ENCODE peak calls at places on chromosome 1, in six cellular contexts. M, T, U, F, D and P are unnamed samples.

GRCh38 chr1:24673336-24673735 is 30.2 kb downstream of the SRRM1 start:
- DNase-seq in M (no peak), T (peak; percentile 29), U (no peak), F (peak; percentile 40), D (no peak), P (no peak)

GRCh38 chr1:115854005-115854404 is 13.1 kb upstream of the NHLH2 start:
- DNase-seq in M (no peak), T (no peak), U (no peak), F (no peak), D (no peak), P (no peak)

GRCh38 chr1:244218220-244218619 is 167.1 kb downstream of the ZBTB18 start:
- DNase-seq in M (no peak), T (no peak), U (no peak), F (no peak), D (no peak), P (no peak)

GRCh38 chr1:162732566-162733335 is 57.8 kb upstream of the HSD17B7 start:
- DNase-seq in M (peak; percentile 64), T (no peak), U (peak; percentile 66), F (no peak), D (no peak), P (no peak)

GRCh38 chr1:225880636-225881035 is 1.5 kb downstream of the TMEM63A start:
- DNase-seq in M (no peak), T (no peak), U (no peak), F (no peak), D (no peak), P (no peak)

GRCh38 chr1:180536796-180537372 is 21.9 kb upstream of the OVAAL start:
- DNase-seq in M (no peak), T (no peak), U (no peak), F (no peak), D (no peak), P (no peak)

GRCh38 chr1:19845166-19845954 is 30.3 kb upstream of the RNF186 start:
- DNase-seq in M (no peak), T (peak; percentile 62), U (no peak), F (no peak), D (no peak), P (no peak)

GRCh38 chr1:56374026-56374974 is 205.1 kb downstream of the PLPP3 start:
- DNase-seq in M (peak; percentile 50), T (no peak), U (peak; percentile 36), F (no peak), D (no peak), P (no peak)

GRCh38 chr1:25990702-25991395 is 7.0 kb downstream of the PAFAH2 start:
- DNase-seq in M (no peak), T (no peak), U (no peak), F (no peak), D (no peak), P (no peak)

GRCh38 chr1:166017395-166017794 is 149.4 kb downstream of the FAM78B start:
- DNase-seq in M (no peak), T (no peak), U (no peak), F (no peak), D (no peak), P (no peak)

GRCh38 chr1:204340137-204340536 is 19.6 kb downstream of the PLEKHA6 start:
- DNase-seq in M (no peak), T (no peak), U (no peak), F (no peak), D (no peak), P (no peak)

GRCh38 chr1:6246497-6247295 is 2.7 kb downstream of the HES3 start:
- DNase-seq in M (peak; percentile 83), T (peak; percentile 76), U (peak; percentile 76), F (peak; percentile 41), D (no peak), P (peak; percentile 33)

GRCh38 chr1:38608202-38608864 is 251.2 kb downstream of the RRAGC start:
- DNase-seq in M (peak; percentile 36), T (peak; percentile 19), U (no peak), F (no peak), D (no peak), P (no peak)

GRCh38 chr1:147757015-147757990 is 3.1 kb downstream of the GJA5 start:
- DNase-seq in M (no peak), T (no peak), U (no peak), F (no peak), D (peak; percentile 19), P (no peak)

GRCh38 chr1:25006770-25007169 is 76.7 kb upstream of the RUNX3 start:
- DNase-seq in M (no peak), T (peak; percentile 80), U (no peak), F (peak; percentile 54), D (no peak), P (no peak)

GRCh38 chr1:245590726-245591125 is 435.9 kb downstream of the KIF26B start:
- DNase-seq in M (no peak), T (peak; percentile 36), U (no peak), F (no peak), D (no peak), P (no peak)

GRCh38 chr1:233166896-233167295 is 128.6 kb downstream of the PCNX2 start:
- DNase-seq in M (no peak), T (peak; percentile 51), U (no peak), F (no peak), D (no peak), P (no peak)

GRCh38 chr1:231806623-231807470 is 180.3 kb downstream of the DISC1 start:
- DNase-seq in M (peak; percentile 51), T (peak; percentile 54), U (peak; percentile 34), F (peak; percentile 43), D (no peak), P (no peak)

GRCh38 chr1:231807498-231807897 is 180.9 kb downstream of the DISC1 start:
- DNase-seq in M (no peak), T (no peak), U (no peak), F (no peak), D (no peak), P (no peak)

GRCh38 chr1:231800071-231800470 is 173.5 kb downstream of the DISC1 start:
- DNase-seq in M (no peak), T (peak; percentile 47), U (no peak), F (peak; percentile 62), D (no peak), P (no peak)

GRCh38 chr1:231799363-231799986 is 172.9 kb downstream of the DISC1 start:
- DNase-seq in M (no peak), T (peak; percentile 23), U (no peak), F (no peak), D (no peak), P (no peak)

DNA sequence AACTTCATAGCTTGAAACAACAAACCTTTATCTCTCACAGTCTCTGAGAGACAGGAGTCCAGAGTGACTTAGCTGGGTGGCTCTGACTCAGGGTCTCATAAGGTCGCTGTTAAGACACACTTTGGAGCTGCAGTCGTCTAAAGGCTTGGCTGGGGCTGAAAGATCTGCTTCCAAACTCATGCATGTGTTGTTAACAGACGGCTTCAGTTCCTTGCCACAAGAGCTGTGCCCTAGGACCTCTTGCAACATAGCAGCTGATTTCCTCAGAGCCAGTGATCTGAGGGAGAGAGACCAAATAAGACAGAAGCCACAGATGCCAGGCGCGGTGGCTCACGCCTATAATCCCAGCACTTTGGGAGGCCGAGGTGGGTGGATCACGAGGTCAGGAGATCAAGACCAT is 176.8 kb downstream of the DISC1 start:
- DNase-seq in M (no peak), T (peak; percentile 89), U (no peak), F (peak; percentile 41), D (no peak), P (no peak)
- TF ChIP-seq CTCF in M (no peak), T (no peak), U (no peak), F (no peak), D (no peak), P (no peak)

GRCh38 chr1:100322436-100323211 is 29.7 kb upstream of the CDC14A start:
- DNase-seq in M (no peak), T (peak; percentile 54), U (no peak), F (no peak), D (no peak), P (no peak)

GRCh38 chr1:100316622-100317021 is 35.7 kb upstream of the CDC14A start:
- DNase-seq in M (no peak), T (no peak), U (no peak), F (no peak), D (no peak), P (no peak)

GRCh38 chr1:100323428-100324106 is 28.7 kb upstream of the CDC14A start:
- DNase-seq in M (no peak), T (no peak), U (peak; percentile 18), F (no peak), D (no peak), P (no peak)

GRCh38 chr1:100321098-100321493 is 31.2 kb upstream of the CDC14A start:
- DNase-seq in M (no peak), T (no peak), U (no peak), F (no peak), D (no peak), P (no peak)

DNA sequence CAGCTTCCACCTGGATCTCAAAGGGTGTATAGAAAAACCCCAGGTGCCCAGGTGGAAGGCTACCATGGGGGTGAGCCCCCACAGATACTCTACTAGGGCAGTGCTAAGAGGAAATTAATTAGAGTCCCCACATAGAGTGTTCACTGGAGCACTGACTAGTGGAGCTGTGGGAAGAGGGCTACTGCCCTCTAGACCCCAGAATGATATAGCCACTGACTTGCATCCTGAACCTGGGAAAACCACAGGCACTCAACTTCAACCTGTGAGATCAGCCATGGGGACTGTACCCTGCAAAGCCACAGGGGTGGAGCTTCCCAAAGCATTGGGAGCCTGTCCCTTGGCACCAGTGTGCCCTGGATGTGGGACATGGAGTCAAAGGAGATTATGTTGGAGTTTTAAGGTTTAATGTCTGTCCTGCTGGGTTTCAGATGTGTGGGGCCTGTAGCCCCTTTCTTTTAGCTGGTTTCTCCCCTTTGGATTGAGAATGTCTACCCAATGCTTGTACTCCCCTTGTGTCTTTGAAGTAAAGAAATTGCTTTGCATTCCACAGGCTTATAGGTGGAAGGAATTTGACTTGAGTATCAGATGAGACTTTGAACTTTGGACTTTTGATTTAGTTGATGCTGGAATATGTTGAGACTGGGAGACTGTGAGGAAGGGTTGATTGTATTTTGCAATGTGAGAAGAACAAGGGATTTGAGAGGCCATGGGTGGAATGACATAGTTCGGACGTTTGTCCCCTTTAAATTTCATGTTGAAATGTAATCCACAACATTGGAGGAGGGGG is 31.8 kb upstream of the CDC14A start:
- DNase-seq in M (no peak), T (no peak), U (no peak), F (no peak), D (no peak), P (no peak)
- H3K4me3 ChIP-seq in M (no peak overlapping the region), T (no peak overlapping the region), U (no peak overlapping the region), F (no peak overlapping the region), D (no peak overlapping the region), P (no peak overlapping the region)

GRCh38 chr1:81781749-81782148 is 19.0 kb upstream of the ADGRL2 start:
- DNase-seq in M (no peak), T (no peak), U (no peak), F (no peak), D (no peak), P (no peak)
- TF ChIP-seq CTCF in M (no peak), T (no peak), U (no peak), F (peak; percentile 30), D (no peak), P (peak; percentile 7)

GRCh38 chr1:168230709-168231108 is 4.9 kb downstream of the SFT2D2 start:
- DNase-seq in M (no peak), T (no peak), U (no peak), F (no peak), D (peak; percentile 55), P (no peak)

GRCh38 chr1:168235937-168236336 is 10.1 kb downstream of the SFT2D2 start:
- DNase-seq in M (no peak), T (no peak), U (no peak), F (no peak), D (no peak), P (no peak)

GRCh38 chr1:168235548-168235885 is 9.7 kb downstream of the SFT2D2 start:
- DNase-seq in M (no peak), T (peak; percentile 35), U (no peak), F (no peak), D (no peak), P (no peak)

GRCh38 chr1:168236836-168237611 is 11.2 kb downstream of the SFT2D2 start:
- DNase-seq in M (no peak), T (no peak), U (no peak), F (no peak), D (no peak), P (no peak)

GRCh38 chr1:168234846-168235547 is 9.2 kb downstream of the SFT2D2 start:
- DNase-seq in M (no peak), T (peak; percentile 75), U (no peak), F (peak; percentile 53), D (no peak), P (no peak)
- H3K4me3 ChIP-seq in M (no peak overlapping the region), T (no peak overlapping the region), U (no peak overlapping the region), F (no peak overlapping the region), D (no peak overlapping the region), P (no peak overlapping the region)